ENCODE peak calls at places on chromosome 14, in five cellular contexts. T is cardiac muscle cell, J is GM12878, L is hepatocyte, M is upper lobe of left lung. I is an unnamed sample.

GRCh38 chr14:96245710-96246534 is 10.1 kb upstream of the BDKRB1 start:
- DNase-seq in T (no peak), J (no peak), L (no peak), M (no peak), I (no peak)

GRCh38 chr14:57833304-57833703 is 32.6 kb downstream of the SLC35F4 start:
- DNase-seq in T (no peak), J (no peak), L (peak; percentile 25), M (no peak), I (peak; percentile 75)

GRCh38 chr14:105878125-105878524 is 351.7 kb downstream of the TMEM121 start:
- DNase-seq in T (no peak), J (no peak), L (no peak), M (peak; percentile 15), I (no peak)

GRCh38 chr14:54252072-54252730 is 144.6 kb upstream of the CDKN3 start:
- DNase-seq in T (no peak), J (no peak), L (peak; percentile 28), M (no peak), I (peak; percentile 59)

GRCh38 chr14:49598182-49598478 is 610 bp upstream of the LRR1 start:
- DNase-seq in T (no peak), J (no peak), L (no peak), M (peak; percentile 34), I (no peak)

GRCh38 chr14:49999826-50000214 is 106.9 kb downstream of the ARF6 start:
- DNase-seq in T (no peak), J (no peak), L (no peak), M (no peak), I (no peak)

GRCh38 chr14:104265918-104266642 is 127.7 kb downstream of the KIF26A start:
- DNase-seq in T (no peak), J (no peak), L (no peak), M (peak; percentile 16), I (no peak)

GRCh38 chr14:40119321-40119720 is 687.1 kb upstream of the FBXO33 start:
- DNase-seq in T (peak; percentile 30), J (no peak), L (no peak), M (no peak), I (no peak)

GRCh38 chr14:99215277-99215676 is 56.7 kb downstream of the BCL11B start:
- DNase-seq in T (no peak), J (no peak), L (peak; percentile 74), M (no peak), I (peak; percentile 38)

GRCh38 chr14:99586054-99586760 is 17.8 kb downstream of the CCDC85C start:
- DNase-seq in T (no peak), J (no peak), L (no peak), M (no peak), I (no peak)

GRCh38 chr14:103687712-103688111 is 27.5 kb downstream of the XRCC3 start:
- DNase-seq in T (no peak), J (no peak), L (no peak), M (no peak), I (no peak)

GRCh38 chr14:87250992-87251391 is 742.0 kb downstream of the GALC start:
- DNase-seq in T (no peak), J (no peak), L (no peak), M (no peak), I (no peak)

GRCh38 chr14:90398315-90398811 is 1.5 kb downstream of the CALM1 start:
- DNase-seq in T (peak; percentile 47), J (no peak), L (peak; percentile 47), M (peak; percentile 59), I (no peak)

GRCh38 chr14:95467657-95468056 is 48.8 kb downstream of the SYNE3 start:
- DNase-seq in T (no peak), J (no peak), L (no peak), M (no peak), I (no peak)

GRCh38 chr14:59090572-59090971 is 97.9 kb upstream of the DAAM1 start:
- DNase-seq in T (no peak), J (no peak), L (no peak), M (no peak), I (no peak)

DNA sequence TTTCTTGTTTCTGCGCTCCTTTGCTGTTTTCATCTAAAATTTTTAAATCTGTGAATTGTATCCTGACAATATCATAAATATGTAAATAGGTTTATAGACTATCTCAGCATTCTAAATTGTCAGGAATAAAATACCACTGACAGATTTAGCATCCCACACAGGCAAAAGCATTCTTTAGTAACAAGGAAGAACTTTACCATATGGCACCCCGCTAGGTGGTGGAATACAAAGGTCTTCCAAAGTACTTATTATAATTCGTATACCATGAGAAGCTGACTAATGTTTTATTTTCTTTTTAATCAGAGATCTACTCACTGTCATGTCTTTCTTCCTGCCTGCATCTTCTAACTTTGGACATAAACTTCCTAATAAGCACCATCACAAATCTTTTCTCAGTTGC is 328.8 kb upstream of the NOVA1 start:
- DNase-seq in T (no peak), J (no peak), L (no peak), M (no peak), I (no peak)
- TF ChIP-seq CTCF in T (no peak), J (no peak), L (no peak), M (no peak), I (no peak)

GRCh38 chr14:22526210-22526609 is 62.8 kb downstream of the DAD1 start:
- DNase-seq in T (no peak), J (no peak), L (no peak), M (no peak), I (no peak)
- H3K4me3 ChIP-seq in T (no peak overlapping the region), J (no peak overlapping the region), L (no peak overlapping the region), M (no peak overlapping the region), I (no peak overlapping the region)

GRCh38 chr14:24875203-24875840 is 174.6 kb downstream of the STXBP6 start:
- DNase-seq in T (no peak), J (no peak), L (no peak), M (no peak), I (no peak)
- H3K27me3 ChIP-seq in T (no peaks in the 10 kb centered on the region), J (no peaks in the 10 kb centered on the region), L (no peaks in the 10 kb centered on the region), M (no peaks in the 10 kb centered on the region), I (no peaks in the 10 kb centered on the region)

GRCh38 chr14:89040080-89040437 is 215.6 kb downstream of the TTC8 start:
- DNase-seq in T (no peak), J (no peak), L (no peak), M (no peak), I (no peak)

GRCh38 chr14:89037065-89037464 is 212.6 kb downstream of the TTC8 start:
- DNase-seq in T (no peak), J (no peak), L (no peak), M (no peak), I (no peak)

GRCh38 chr14:89041245-89041585 is 216.8 kb downstream of the TTC8 start:
- DNase-seq in T (no peak), J (no peak), L (peak; percentile 78), M (no peak), I (no peak)

GRCh38 chr14:89042021-89042420 is 217.6 kb downstream of the TTC8 start:
- DNase-seq in T (no peak), J (no peak), L (no peak), M (no peak), I (no peak)

GRCh38 chr14:89040438-89041244 is 216.2 kb downstream of the TTC8 start:
- DNase-seq in T (peak; percentile 86), J (peak; percentile 21), L (peak; percentile 92), M (peak; percentile 90), I (peak; percentile 47)
- TF ChIP-seq CTCF in T (peak; percentile 98), J (peak; percentile 88), L (peak; percentile 99), M (peak; percentile 92), I (peak; percentile 99)

GRCh38 chr14:63874223-63874622 is 21.4 kb downstream of the SYNE2 start:
- DNase-seq in T (peak; percentile 68), J (no peak), L (no peak), M (no peak), I (no peak)

GRCh38 chr14:63875311-63875710 is 22.5 kb downstream of the SYNE2 start:
- DNase-seq in T (no peak), J (no peak), L (no peak), M (peak; percentile 30), I (no peak)

GRCh38 chr14:63878792-63879191 is 26.0 kb downstream of the SYNE2 start:
- DNase-seq in T (no peak), J (no peak), L (no peak), M (no peak), I (no peak)

GRCh38 chr14:63878052-63878451 is 25.2 kb downstream of the SYNE2 start:
- DNase-seq in T (no peak), J (no peak), L (no peak), M (no peak), I (no peak)

DNA sequence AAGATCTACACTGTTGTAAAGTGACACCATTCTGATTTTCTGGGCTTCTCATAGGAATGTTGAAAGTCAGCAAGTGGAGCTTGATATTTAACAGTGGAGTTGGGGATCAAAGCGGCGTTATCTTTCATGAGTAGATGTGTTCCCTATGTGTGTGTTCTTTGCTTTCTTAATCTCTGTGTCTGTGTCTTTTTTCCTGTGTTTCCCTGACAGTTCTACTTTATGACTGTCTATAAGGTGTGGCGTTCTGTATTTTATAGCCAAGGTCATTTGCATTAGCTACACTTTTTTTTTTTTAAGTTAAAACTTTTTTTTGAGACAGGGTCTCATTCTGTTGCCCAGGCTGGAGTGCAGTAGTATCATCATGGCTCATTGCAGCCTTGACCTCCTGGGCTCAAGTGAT is 24.8 kb downstream of the SYNE2 start:
- DNase-seq in T (no peak), J (no peak), L (no peak), M (no peak), I (no peak)
- H3K4me3 ChIP-seq in T (no peak overlapping the region), J (no peak overlapping the region), L (no peak overlapping the region), M (no peak overlapping the region), I (no peak overlapping the region)

DNA sequence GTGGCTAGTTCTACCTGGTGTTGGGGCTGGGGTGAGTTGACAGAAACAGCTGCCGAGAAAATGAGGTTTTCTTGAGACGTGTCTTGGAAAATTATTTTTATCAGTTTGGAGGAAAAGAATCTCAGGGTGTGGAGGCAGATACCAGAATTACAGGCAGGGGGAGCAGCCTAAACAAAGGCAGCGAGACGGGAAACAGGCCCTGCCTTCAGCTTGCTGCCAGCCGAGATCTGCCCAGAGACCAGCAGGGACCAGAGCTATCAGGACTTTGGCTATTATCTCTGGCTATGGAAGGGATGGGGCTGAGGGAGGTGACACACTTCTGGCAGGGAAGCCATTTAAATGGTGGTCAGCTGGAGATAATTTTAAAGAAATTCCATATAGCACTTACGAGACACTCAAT is 25.7 kb downstream of the SYNDIG1L start:
- DNase-seq in T (peak; percentile 20), J (no peak), L (no peak), M (no peak), I (no peak)
- H3K27me3 ChIP-seq in T (no peaks in the 10 kb centered on the region), J (peaks cover 3% of the 10 kb centered on the region), L (peaks cover 42% of the 10 kb centered on the region), M (no peaks in the 10 kb centered on the region), I (peaks cover 28% of the 10 kb centered on the region)

GRCh38 chr14:65180725-65181025 is 78.4 kb upstream of the MAX start:
- DNase-seq in T (no peak), J (no peak), L (no peak), M (no peak), I (no peak)
- TF ChIP-seq CTCF in T (no peak), J (no peak), L (no peak), M (no peak), I (no peak)

GRCh38 chr14:23183076-23183475 is 384 bp downstream of the SLC7A8 start:
- DNase-seq in T (no peak), J (no peak), L (no peak), M (no peak), I (no peak)

GRCh38 chr14:23182372-23183014 is 967 bp downstream of the SLC7A8 start:
- DNase-seq in T (peak; percentile 61), J (no peak), L (peak; percentile 63), M (peak; percentile 82), I (no peak)

GRCh38 chr14:23181946-23182345 is 1.5 kb downstream of the SLC7A8 start:
- DNase-seq in T (no peak), J (no peak), L (no peak), M (no peak), I (no peak)

GRCh38 chr14:23183479-23183878 is at the start of gene SLC7A8:
- DNase-seq in T (peak; percentile 66), J (no peak), L (peak; percentile 73), M (peak; percentile 74), I (no peak)

GRCh38 chr14:23181453-23181852 is 2.0 kb downstream of the SLC7A8 start:
- DNase-seq in T (no peak), J (no peak), L (no peak), M (no peak), I (no peak)
- H3K4me3 ChIP-seq in T (no peak overlapping the region), J (no peak overlapping the region), L (peak overlapping the region; percentile 5), M (no peak overlapping the region), I (no peak overlapping the region)

I was measured in BJ.